ENCODE peak calls at places on chromosomes 12 and 14, in six cellular contexts. One of them, this sample, is unnamed.
A peak's percentile ranks its signal among the peaks of the same experiment; 100 is the strongest.

GRCh38 chr12:79690156-79690605 is 583 bp downstream of the PAWR start:
- DNase-seq in activated CD4-positive, alpha-beta T cell treated with anti-CD3 and anti-CD28 coated beads, Interleukin-2, amount 50 U/mL, for 1 hour: no peak
- DNase-seq in fibroblast of the aortic adventitia: peak; percentile 13
- DNase-seq in stimulated activated CD4-positive, alpha-beta T cell treated with anti-CD3 and anti-CD28 coated beads, Interleukin-2, amount 100 ng/mL, for 48 hours: peak; percentile 1
- DNase-seq in Kasumi-1: no peak
- DNase-seq in kidney glomerular epithelial cell: no peak
- DNase-seq in this sample: no peak

GRCh38 chr14:98226411-98226810 is 1045.6 kb downstream of the BCL11B start:
- DNase-seq in kidney glomerular epithelial cell: no peak
- DNase-seq in Kasumi-1: no peak
- DNase-seq in stimulated activated CD4-positive, alpha-beta T cell treated with anti-CD3 and anti-CD28 coated beads, Interleukin-2, amount 100 ng/mL, for 48 hours: no peak
- DNase-seq in fibroblast of the aortic adventitia: no peak
- DNase-seq in activated CD4-positive, alpha-beta T cell treated with anti-CD3 and anti-CD28 coated beads, Interleukin-2, amount 50 U/mL, for 1 hour: no peak
- DNase-seq in this sample: no peak

GRCh38 chr14:36942522-36943245 is 229.7 kb downstream of the SLC25A21 start:
- DNase-seq in fibroblast of the aortic adventitia: peak; percentile 2
- DNase-seq in activated CD4-positive, alpha-beta T cell treated with anti-CD3 and anti-CD28 coated beads, Interleukin-2, amount 50 U/mL, for 1 hour: no peak
- DNase-seq in Kasumi-1: no peak
- DNase-seq in kidney glomerular epithelial cell: no peak
- DNase-seq in stimulated activated CD4-positive, alpha-beta T cell treated with anti-CD3 and anti-CD28 coated beads, Interleukin-2, amount 100 ng/mL, for 48 hours: no peak
- DNase-seq in this sample: no peak

GRCh38 chr14:23034498-23035302 is at the start of gene PSMB5:
- DNase-seq in activated CD4-positive, alpha-beta T cell treated with anti-CD3 and anti-CD28 coated beads, Interleukin-2, amount 50 U/mL, for 1 hour: peak; percentile 84
- DNase-seq in kidney glomerular epithelial cell: no peak
- DNase-seq in fibroblast of the aortic adventitia: peak; percentile 96
- DNase-seq in Kasumi-1: no peak
- DNase-seq in stimulated activated CD4-positive, alpha-beta T cell treated with anti-CD3 and anti-CD28 coated beads, Interleukin-2, amount 100 ng/mL, for 48 hours: peak; percentile 72
- DNase-seq in this sample: peak; percentile 97

GRCh38 chr12:53044052-53044581 is 5.7 kb upstream of the TNS2 start:
- DNase-seq in kidney glomerular epithelial cell: no peak
- DNase-seq in activated CD4-positive, alpha-beta T cell treated with anti-CD3 and anti-CD28 coated beads, Interleukin-2, amount 50 U/mL, for 1 hour: no peak
- DNase-seq in Kasumi-1: no peak
- DNase-seq in stimulated activated CD4-positive, alpha-beta T cell treated with anti-CD3 and anti-CD28 coated beads, Interleukin-2, amount 100 ng/mL, for 48 hours: no peak
- DNase-seq in fibroblast of the aortic adventitia: no peak
- DNase-seq in this sample: no peak

GRCh38 chr12:122752464-122753212 is at the start of gene DENR:
- DNase-seq in kidney glomerular epithelial cell: peak; percentile 96
- DNase-seq in activated CD4-positive, alpha-beta T cell treated with anti-CD3 and anti-CD28 coated beads, Interleukin-2, amount 50 U/mL, for 1 hour: peak; percentile 100
- DNase-seq in stimulated activated CD4-positive, alpha-beta T cell treated with anti-CD3 and anti-CD28 coated beads, Interleukin-2, amount 100 ng/mL, for 48 hours: peak; percentile 100
- DNase-seq in fibroblast of the aortic adventitia: peak; percentile 94
- DNase-seq in Kasumi-1: peak; percentile 98
- DNase-seq in this sample: peak; percentile 97

GRCh38 chr14:74804219-74804825 is 41.2 kb downstream of the YLPM1 start:
- DNase-seq in fibroblast of the aortic adventitia: peak; percentile 72
- DNase-seq in stimulated activated CD4-positive, alpha-beta T cell treated with anti-CD3 and anti-CD28 coated beads, Interleukin-2, amount 100 ng/mL, for 48 hours: no peak
- DNase-seq in kidney glomerular epithelial cell: peak; percentile 41
- DNase-seq in Kasumi-1: peak; percentile 67
- DNase-seq in activated CD4-positive, alpha-beta T cell treated with anti-CD3 and anti-CD28 coated beads, Interleukin-2, amount 50 U/mL, for 1 hour: peak; percentile 11
- DNase-seq in this sample: peak; percentile 64

GRCh38 chr14:83548061-83548839 is 1981.7 kb upstream of the FLRT2 start:
- DNase-seq in Kasumi-1: no peak
- DNase-seq in fibroblast of the aortic adventitia: peak; percentile 0
- DNase-seq in activated CD4-positive, alpha-beta T cell treated with anti-CD3 and anti-CD28 coated beads, Interleukin-2, amount 50 U/mL, for 1 hour: no peak
- DNase-seq in stimulated activated CD4-positive, alpha-beta T cell treated with anti-CD3 and anti-CD28 coated beads, Interleukin-2, amount 100 ng/mL, for 48 hours: no peak
- DNase-seq in kidney glomerular epithelial cell: peak; percentile 12
- DNase-seq in this sample: no peak

GRCh38 chr12:130747867-130748740 is 32.0 kb upstream of the RIMBP2 start:
- DNase-seq in fibroblast of the aortic adventitia: peak; percentile 69
- DNase-seq in kidney glomerular epithelial cell: peak; percentile 27
- DNase-seq in activated CD4-positive, alpha-beta T cell treated with anti-CD3 and anti-CD28 coated beads, Interleukin-2, amount 50 U/mL, for 1 hour: peak; percentile 73
- DNase-seq in stimulated activated CD4-positive, alpha-beta T cell treated with anti-CD3 and anti-CD28 coated beads, Interleukin-2, amount 100 ng/mL, for 48 hours: peak; percentile 76
- DNase-seq in Kasumi-1: peak; percentile 82
- DNase-seq in this sample: peak; percentile 23

GRCh38 chr12:113186033-113186365 is 478 bp downstream of the RITA1 start:
- DNase-seq in fibroblast of the aortic adventitia: peak; percentile 27
- DNase-seq in Kasumi-1: no peak
- DNase-seq in stimulated activated CD4-positive, alpha-beta T cell treated with anti-CD3 and anti-CD28 coated beads, Interleukin-2, amount 100 ng/mL, for 48 hours: no peak
- DNase-seq in activated CD4-positive, alpha-beta T cell treated with anti-CD3 and anti-CD28 coated beads, Interleukin-2, amount 50 U/mL, for 1 hour: no peak
- DNase-seq in kidney glomerular epithelial cell: peak; percentile 28
- DNase-seq in this sample: peak; percentile 48

GRCh38 chr12:95980437-95980836 is 15.7 kb downstream of the HAL start:
- DNase-seq in fibroblast of the aortic adventitia: no peak
- DNase-seq in Kasumi-1: no peak
- DNase-seq in stimulated activated CD4-positive, alpha-beta T cell treated with anti-CD3 and anti-CD28 coated beads, Interleukin-2, amount 100 ng/mL, for 48 hours: no peak
- DNase-seq in kidney glomerular epithelial cell: no peak
- DNase-seq in activated CD4-positive, alpha-beta T cell treated with anti-CD3 and anti-CD28 coated beads, Interleukin-2, amount 50 U/mL, for 1 hour: no peak
- DNase-seq in this sample: no peak

GRCh38 chr12:70351076-70351475 is 15.0 kb upstream of the KCNMB4 start:
- DNase-seq in kidney glomerular epithelial cell: no peak
- DNase-seq in fibroblast of the aortic adventitia: no peak
- DNase-seq in Kasumi-1: no peak
- DNase-seq in stimulated activated CD4-positive, alpha-beta T cell treated with anti-CD3 and anti-CD28 coated beads, Interleukin-2, amount 100 ng/mL, for 48 hours: no peak
- DNase-seq in activated CD4-positive, alpha-beta T cell treated with anti-CD3 and anti-CD28 coated beads, Interleukin-2, amount 50 U/mL, for 1 hour: no peak
- DNase-seq in this sample: no peak

GRCh38 chr14:69882086-69882864 is 3.1 kb downstream of the SMOC1 start:
- DNase-seq in stimulated activated CD4-positive, alpha-beta T cell treated with anti-CD3 and anti-CD28 coated beads, Interleukin-2, amount 100 ng/mL, for 48 hours: no peak
- DNase-seq in Kasumi-1: no peak
- DNase-seq in activated CD4-positive, alpha-beta T cell treated with anti-CD3 and anti-CD28 coated beads, Interleukin-2, amount 50 U/mL, for 1 hour: no peak
- DNase-seq in kidney glomerular epithelial cell: no peak
- DNase-seq in fibroblast of the aortic adventitia: no peak
- DNase-seq in this sample: no peak

This sample was measured in renal cortical epithelial cell.